ENCODE peak calls at places on chromosomes 4 and X, in five cellular contexts. X, N, D, Z and I are unnamed samples.

GRCh38 chr4:76386566-76387305 is 34.2 kb downstream of the CCDC158 start:
- DNase-seq in X (no peak), N (no peak), D (no peak), Z (no peak), I (no peak)

GRCh38 chr4:125522588-125522987 is 207.8 kb downstream of the FAT4 start:
- DNase-seq in X (no peak), N (no peak), D (no peak), Z (no peak), I (no peak)

GRCh38 chr4:163672751-163673150 is 178.3 kb downstream of the TMA16 start:
- DNase-seq in X (no peak), N (no peak), D (no peak), Z (no peak), I (no peak)

GRCh38 chr4:181911420-181911819 is 331.8 kb upstream of the TENM3 start:
- DNase-seq in X (no peak), N (no peak), D (peak; percentile 79), Z (no peak), I (no peak)

GRCh38 chr4:75800972-75801371 is 76.6 kb downstream of the USO1 start:
- DNase-seq in X (no peak), N (no peak), D (peak; percentile 56), Z (no peak), I (no peak)

GRCh38 chrX:6292599-6292998 is 63.9 kb upstream of the NLGN4X start:
- DNase-seq in X (no peak), N (no peak), D (no peak), Z (no peak), I (no peak)

GRCh38 chr4:182914357-182914756 is 2.8 kb downstream of the DCTD start:
- DNase-seq in X (no peak), N (no peak), D (no peak), Z (no peak), I (no peak)

GRCh38 chrX:102651968-102652744 is 873 bp downstream of the GPRASP1 start:
- DNase-seq in X (peak; percentile 33), N (no peak), D (peak; percentile 29), Z (peak; percentile 8), I (no peak)

GRCh38 chrX:153735274-153735673 is 10.6 kb downstream of the ABCD1 start:
- DNase-seq in X (no peak), N (no peak), D (no peak), Z (peak; percentile 28), I (no peak)

GRCh38 chr4:67762091-67762490 is 7.9 kb upstream of the GNRHR start:
- DNase-seq in X (no peak), N (no peak), D (peak; percentile 59), Z (no peak), I (no peak)

GRCh38 chr4:2386717-2387116 is 31.7 kb downstream of the ZFYVE28 start:
- DNase-seq in X (no peak), N (no peak), D (no peak), Z (no peak), I (no peak)

DNA sequence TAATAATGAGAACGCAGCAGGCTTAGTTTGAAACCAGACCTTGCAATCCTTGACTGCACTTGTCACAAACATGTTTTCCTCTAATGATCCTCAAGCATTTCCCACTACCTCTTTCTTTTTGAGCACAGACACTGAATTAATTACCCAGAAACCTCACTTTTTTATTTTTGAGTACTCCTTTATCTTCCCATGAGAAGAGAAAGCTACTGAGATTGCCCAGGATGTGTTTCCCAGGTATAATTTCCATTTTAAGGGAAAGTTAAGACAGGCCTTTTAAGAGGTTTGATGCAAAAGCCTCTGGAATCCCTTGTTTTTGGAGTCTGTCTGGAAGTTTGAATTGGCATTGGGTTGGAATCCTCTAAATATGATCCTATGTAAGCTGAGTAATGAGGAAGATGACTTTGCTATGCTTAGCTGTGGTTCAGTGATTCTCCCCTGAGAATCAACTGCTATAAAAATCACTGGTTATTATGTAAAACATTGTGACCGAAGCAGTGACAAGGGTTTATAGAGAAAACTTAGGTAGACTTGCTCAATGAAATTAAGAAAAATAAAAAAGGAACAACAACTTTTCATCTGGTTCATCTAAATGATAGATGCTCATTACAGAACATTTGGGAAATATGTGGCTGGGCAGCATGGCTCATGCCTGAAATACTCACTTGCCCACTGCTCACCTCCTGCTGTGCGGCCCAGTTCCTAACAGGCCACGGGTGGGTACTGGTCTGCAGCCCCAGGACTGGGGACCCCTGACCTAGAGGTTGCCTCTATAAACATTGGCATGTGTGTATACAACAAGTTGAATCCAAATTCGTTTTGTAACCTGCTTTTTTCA is 10.8 kb upstream of the RHOH start:
- DNase-seq in X (no peak), N (no peak), D (peak; percentile 22), Z (no peak), I (no peak)
- TF ChIP-seq POLR2A in X (no peak), N (no peak), D (no peak), Z (no peak), I (no peak)

DNA sequence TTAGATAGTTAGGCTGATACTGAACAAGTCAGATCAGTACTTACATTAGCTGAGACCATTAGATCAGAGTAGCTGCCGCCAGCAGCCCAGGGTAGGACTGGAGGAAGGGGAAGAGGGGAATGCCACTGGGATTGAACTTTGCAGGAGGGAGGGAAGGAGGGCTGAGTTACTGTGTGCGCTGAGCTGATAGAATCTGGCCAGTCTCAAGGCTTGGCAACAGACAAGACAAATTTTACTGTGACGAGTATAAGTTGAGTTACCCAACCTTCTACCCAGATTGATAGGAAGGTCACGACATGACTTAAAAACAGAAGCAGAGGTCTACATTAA is 372.1 kb downstream of the OPHN1 start:
- DNase-seq in X (no peak), N (no peak), D (no peak), Z (no peak), I (no peak)
- TF ChIP-seq POLR2A in X (no peak), N (no peak), D (no peak), Z (no peak), I (no peak)

DNA sequence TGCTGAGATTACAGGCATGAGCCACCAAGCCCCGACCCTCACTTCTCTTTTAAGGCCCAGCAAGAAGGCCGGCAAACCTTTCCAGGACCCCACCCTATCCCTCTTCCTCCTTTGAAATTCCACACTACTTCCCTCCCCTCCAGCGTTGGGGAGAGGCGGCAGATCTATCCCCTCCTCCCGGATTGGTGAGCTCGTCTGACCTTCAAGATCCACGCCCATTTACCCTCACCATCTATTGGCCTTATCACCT is 4.5 kb upstream of the PRICKLE3 start:
- DNase-seq in X (no peak), N (peak; percentile 63), D (no peak), Z (no peak), I (no peak)
- TF ChIP-seq POLR2A in X (no peak), N (no peak), D (no peak), Z (peak; percentile 29), I (no peak)

DNA sequence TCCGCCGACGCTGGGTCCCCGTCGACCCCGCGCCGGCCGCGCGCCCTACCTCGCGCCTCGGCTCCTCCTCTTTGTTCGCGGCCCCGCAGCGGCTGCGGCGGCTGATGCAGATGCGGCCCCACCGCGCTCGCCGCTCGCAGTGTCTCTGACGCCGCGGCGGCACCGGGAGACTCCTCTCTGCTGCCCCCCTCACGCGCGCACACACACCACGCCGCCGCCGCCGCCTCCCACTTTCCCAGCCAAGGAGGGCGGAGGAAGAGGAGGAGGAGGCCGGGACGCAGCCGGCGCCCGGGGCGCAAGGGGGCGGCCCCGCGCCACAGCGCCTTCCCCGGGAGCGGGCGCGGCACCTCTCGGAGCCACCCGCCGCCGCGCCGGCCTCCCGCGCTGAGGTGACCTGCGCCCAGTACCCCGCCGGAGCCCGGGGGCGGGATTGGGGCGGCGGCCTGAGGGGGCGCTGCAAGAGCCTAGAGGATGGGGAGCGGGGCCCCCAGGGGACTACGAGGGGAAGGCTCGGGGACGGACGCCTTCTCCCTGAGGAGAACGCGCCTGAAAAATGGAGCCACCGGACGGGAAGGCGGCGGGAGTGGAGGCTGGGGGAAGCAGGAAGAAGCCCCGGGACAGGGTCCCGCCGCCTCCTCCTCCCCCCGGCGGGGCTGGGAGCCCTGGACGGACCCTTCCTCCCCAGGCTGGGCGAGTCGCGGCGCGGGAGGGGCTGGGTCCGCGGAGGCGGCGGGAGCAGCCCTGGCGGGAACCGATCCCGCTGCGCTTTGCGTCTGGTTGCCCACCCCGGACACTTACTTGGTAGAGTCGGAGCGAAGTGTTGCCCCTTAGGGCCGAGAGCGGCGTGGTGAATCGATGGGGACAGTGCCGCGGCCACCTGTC is at the start of gene SH3RF1:
- DNase-seq in X (peak; percentile 91), N (peak; percentile 76), D (peak; percentile 82), Z (peak; percentile 53), I (peak; percentile 63)
- TF ChIP-seq POLR2A in X (peak; percentile 89), N (peak; percentile 64), D (peak; percentile 95), Z (no peak), I (no peak)